ENCODE peak calls at places on chromosomes 6 and 20, in seven cellular contexts. V, G, W, Y, P, M and S are unnamed samples.

GRCh38 chr6:128124713-128125112 is 223.9 kb upstream of the THEMIS start:
- DNase-seq in V (no peak), G (no peak), W (no peak), Y (no peak), P (peak), M (no peak), S (peak)

GRCh38 chr6:114364295-114364694 is 21.5 kb upstream of the HS3ST5 start:
- DNase-seq in V (no peak), G (peak), W (no peak), Y (no peak), P (no peak), M (no peak), S (no peak)

GRCh38 chr20:46618316-46619110 is 32.7 kb downstream of the SLC13A3 start:
- DNase-seq in V (no peak), G (no peak), W (no peak), Y (no peak), P (no peak), M (no peak), S (no peak)

GRCh38 chr6:163147988-163148387 is 266.5 kb upstream of the QKI start:
- DNase-seq in V (no peak), G (no peak), W (no peak), Y (no peak), P (no peak), M (peak), S (no peak)

GRCh38 chr6:148874698-148875293 is 128.0 kb downstream of the UST start:
- DNase-seq in V (no peak), G (no peak), W (no peak), Y (no peak), P (peak), M (no peak), S (no peak)

GRCh38 chr6:92623441-92623840 is 795.9 kb downstream of the EPHA7 start:
- DNase-seq in V (no peak), G (no peak), W (no peak), Y (no peak), P (no peak), M (no peak), S (no peak)

GRCh38 chr6:3540980-3541379 is 84.1 kb upstream of the SLC22A23 start:
- DNase-seq in V (no peak), G (no peak), W (no peak), Y (no peak), P (no peak), M (no peak), S (no peak)

GRCh38 chr6:134177236-134177635 is 124.8 kb upstream of the SLC2A12 start:
- DNase-seq in V (no peak), G (no peak), W (no peak), Y (no peak), P (no peak), M (no peak), S (no peak)

GRCh38 chr6:15073344-15073789 is 172.5 kb upstream of the JARID2 start:
- DNase-seq in V (no peak), G (no peak), W (no peak), Y (peak), P (no peak), M (no peak), S (no peak)

GRCh38 chr6:149045404-149045803 is 272.1 kb upstream of the TAB2 start:
- DNase-seq in V (no peak), G (no peak), W (no peak), Y (no peak), P (no peak), M (peak), S (no peak)

GRCh38 chr20:23628402-23629016 is 9.2 kb downstream of the CST3 start:
- DNase-seq in V (no peak), G (no peak), W (no peak), Y (no peak), P (no peak), M (no peak), S (no peak)

GRCh38 chr20:62662422-62662821 is 20.1 kb downstream of the SLCO4A1 start:
- DNase-seq in V (no peak), G (no peak), W (no peak), Y (no peak), P (peak), M (no peak), S (no peak)

GRCh38 chr6:3214898-3215297 is 12.6 kb downstream of the TUBB2B start:
- DNase-seq in V (no peak), G (no peak), W (no peak), Y (no peak), P (no peak), M (no peak), S (no peak)

GRCh38 chr6:7630792-7631191 is 40.8 kb downstream of the SNRNP48 start:
- DNase-seq in V (no peak), G (no peak), W (no peak), Y (no peak), P (no peak), M (no peak), S (no peak)

GRCh38 chr6:43970913-43971775 is 156.1 kb downstream of the MRPL14 start:
- DNase-seq in V (no peak), G (peak), W (no peak), Y (no peak), P (no peak), M (no peak), S (peak)

GRCh38 chr6:85394853-85395538 is 54.9 kb upstream of the NT5E start:
- DNase-seq in V (no peak), G (no peak), W (no peak), Y (no peak), P (peak), M (no peak), S (no peak)

GRCh38 chr6:83467620-83468036 is 36.8 kb upstream of the ME1 start:
- DNase-seq in V (no peak), G (no peak), W (no peak), Y (no peak), P (no peak), M (no peak), S (no peak)

GRCh38 chr6:126056355-126057004 is 70.1 kb downstream of the TRMT11 start:
- DNase-seq in V (no peak), G (no peak), W (no peak), Y (no peak), P (no peak), M (no peak), S (no peak)